ENCODE peak calls at places on chromosomes 12 and 14, in six cellular contexts. H is CD8-positive, alpha-beta memory T cell; W is T-helper 2 cell treated with Interferon-gamma antibody and Interleukin-4, amounts not matched to agents 5 μg/mL and 100 μg/mL, for 36 hours; Y is GM03348; G is germinal center; F is PC-3. C is an unnamed sample.

GRCh38 chr14:80850197-80850814 is 91.2 kb downstream of the CEP128 start:
- DNase-seq in H (no peak), W (no peak), Y (peak; percentile 36), G (peak; percentile 3), F (peak; percentile 71), C (peak; percentile 29)

GRCh38 chr14:68306934-68307758 is 485.7 kb downstream of the ZFP36L1 start:
- DNase-seq in H (no peak), W (no peak), Y (no peak), G (no peak), F (peak; percentile 84), C (peak; percentile 34)

GRCh38 chr12:57483466-57483865 is 3.8 kb upstream of the ARHGAP9 start:
- DNase-seq in H (no peak), W (no peak), Y (peak; percentile 32), G (no peak), F (no peak), C (no peak)

GRCh38 chr14:81400852-81401251 is 728 bp upstream of the STON2 start:
- DNase-seq in H (no peak), W (no peak), Y (peak; percentile 73), G (no peak), F (peak; percentile 99), C (peak; percentile 100)

GRCh38 chr14:64755661-64756265 is 51.5 kb downstream of the PLEKHG3 start:
- DNase-seq in H (peak; percentile 63), W (peak; percentile 20), Y (no peak), G (no peak), F (peak; percentile 86), C (no peak)

GRCh38 chr12:6336859-6337744 is 4.8 kb downstream of the TNFRSF1A start:
- DNase-seq in H (peak; percentile 67), W (peak; percentile 46), Y (peak; percentile 36), G (no peak), F (no peak), C (no peak)

GRCh38 chr14:52871606-52872005 is 79.2 kb downstream of the FERMT2 start:
- DNase-seq in H (no peak), W (no peak), Y (no peak), G (no peak), F (peak; percentile 37), C (no peak)

GRCh38 chr12:122081697-122082221 is 3.2 kb downstream of the MLXIP start:
- DNase-seq in H (peak; percentile 17), W (peak; percentile 32), Y (peak; percentile 59), G (peak; percentile 51), F (peak; percentile 14), C (no peak)

GRCh38 chr12:94046626-94047410 is 101.6 kb upstream of the PLXNC1 start:
- DNase-seq in H (no peak), W (no peak), Y (no peak), G (no peak), F (no peak), C (no peak)

GRCh38 chr12:69360348-69360672 is 767 bp downstream of the YEATS4 start:
- DNase-seq in H (no peak), W (no peak), Y (no peak), G (no peak), F (no peak), C (no peak)

GRCh38 chr14:67319142-67319541 is 40.5 kb downstream of the ATP6V1D start:
- DNase-seq in H (no peak), W (no peak), Y (no peak), G (no peak), F (peak; percentile 74), C (no peak)

GRCh38 chr12:10184261-10184843 is 5.5 kb downstream of the TMEM52B start:
- DNase-seq in H (no peak), W (no peak), Y (peak; percentile 64), G (no peak), F (no peak), C (no peak)

GRCh38 chr12:121989266-121989950 is 32.3 kb upstream of the BCL7A start:
- DNase-seq in H (no peak), W (no peak), Y (no peak), G (no peak), F (no peak), C (no peak)

GRCh38 chr12:103762473-103762872 is 78.6 kb downstream of the NT5DC3 start:
- DNase-seq in H (no peak), W (no peak), Y (no peak), G (no peak), F (no peak), C (no peak)